ENCODE peak calls at places on chromosome 16, in four cellular contexts. One of them, this sample, is unnamed.

GRCh38 chr16:77273815-77274214 is 74.6 kb downstream of the SYCE1L start:
- DNase-seq in left lung: no peak
- DNase-seq in ovary: no peak
- DNase-seq in body of pancreas: no peak
- DNase-seq in this sample: no peak

GRCh38 chr16:5851583-5851982 is 754.0 kb upstream of the EEF2KMT start:
- DNase-seq in left lung: no peak
- DNase-seq in ovary: no peak
- DNase-seq in body of pancreas: no peak
- DNase-seq in this sample: no peak

GRCh38 chr16:88405325-88406060 is 22.7 kb downstream of the ZNF469 start:
- DNase-seq in left lung: no peak
- DNase-seq in ovary: no peak
- DNase-seq in body of pancreas: no peak
- DNase-seq in this sample: no peak

GRCh38 chr16:29925173-29925804 is 737 bp downstream of the KCTD13 start:
- DNase-seq in left lung: no peak
- DNase-seq in ovary: no peak
- DNase-seq in body of pancreas: no peak
- DNase-seq in this sample: no peak

GRCh38 chr16:50547340-50547865 is 793 bp upstream of the NKD1 start:
- DNase-seq in left lung: peak; percentile 51
- DNase-seq in ovary: peak; percentile 60
- DNase-seq in body of pancreas: peak; percentile 60
- DNase-seq in this sample: peak; percentile 72

GRCh38 chr16:70594569-70594968 is 51.8 kb upstream of the IL34 start:
- DNase-seq in left lung: peak; percentile 77
- DNase-seq in ovary: peak; percentile 45
- DNase-seq in body of pancreas: peak; percentile 54
- DNase-seq in this sample: no peak

GRCh38 chr16:89924298-89924924 is 1.3 kb downstream of the TUBB3 start:
- DNase-seq in left lung: peak; percentile 50
- DNase-seq in ovary: no peak
- DNase-seq in body of pancreas: no peak
- DNase-seq in this sample: peak; percentile 67

GRCh38 chr16:48608452-48608851 is 1.5 kb downstream of the N4BP1 start:
- DNase-seq in left lung: no peak
- DNase-seq in ovary: no peak
- DNase-seq in body of pancreas: no peak
- DNase-seq in this sample: peak; percentile 70

GRCh38 chr16:86824751-86825310 is 246.5 kb downstream of the FOXL1 start:
- DNase-seq in left lung: no peak
- DNase-seq in ovary: no peak
- DNase-seq in body of pancreas: no peak
- DNase-seq in this sample: no peak

GRCh38 chr16:5979905-5980550 is 882.4 kb upstream of the EEF2KMT start:
- DNase-seq in left lung: no peak
- DNase-seq in ovary: no peak
- DNase-seq in body of pancreas: no peak
- DNase-seq in this sample: no peak

GRCh38 chr16:57061084-57061905 is 31.1 kb upstream of the CPNE2 start:
- DNase-seq in left lung: peak; percentile 83
- DNase-seq in ovary: peak; percentile 76
- DNase-seq in body of pancreas: no peak
- DNase-seq in this sample: no peak

GRCh38 chr16:58076514-58076913 is 51.0 kb downstream of the MMP15 start:
- DNase-seq in left lung: no peak
- DNase-seq in ovary: no peak
- DNase-seq in body of pancreas: no peak
- DNase-seq in this sample: no peak

GRCh38 chr16:88019847-88020512 is 68.7 kb downstream of the BANP start:
- DNase-seq in left lung: no peak
- DNase-seq in ovary: no peak
- DNase-seq in body of pancreas: no peak
- DNase-seq in this sample: no peak

GRCh38 chr16:85557083-85557975 is 55.8 kb upstream of the GSE1 start:
- DNase-seq in left lung: no peak
- DNase-seq in ovary: peak; percentile 54
- DNase-seq in body of pancreas: peak; percentile 59
- DNase-seq in this sample: peak; percentile 67

GRCh38 chr16:17578921-17579876 is 108.4 kb upstream of the XYLT1 start:
- DNase-seq in left lung: no peak
- DNase-seq in ovary: peak; percentile 63
- DNase-seq in body of pancreas: peak; percentile 64
- DNase-seq in this sample: peak; percentile 61

GRCh38 chr16:22091721-22092120 is 620 bp upstream of the VWA3A start:
- DNase-seq in left lung: no peak
- DNase-seq in ovary: no peak
- DNase-seq in body of pancreas: no peak
- DNase-seq in this sample: no peak

GRCh38 chr16:25298165-25298872 is 40.7 kb upstream of the ZKSCAN2 start:
- DNase-seq in left lung: no peak
- DNase-seq in ovary: no peak
- DNase-seq in body of pancreas: no peak
- DNase-seq in this sample: no peak

GRCh38 chr16:89256651-89257254 is 39.2 kb downstream of the ZNF778 start:
- DNase-seq in left lung: peak; percentile 65
- DNase-seq in ovary: peak; percentile 72
- DNase-seq in body of pancreas: no peak
- DNase-seq in this sample: peak; percentile 54

GRCh38 chr16:11183035-11183812 is 72.8 kb downstream of the SOCS1 start:
- DNase-seq in left lung: no peak
- DNase-seq in ovary: no peak
- DNase-seq in body of pancreas: no peak
- DNase-seq in this sample: peak; percentile 76

GRCh38 chr16:10828851-10829331 is 10.3 kb upstream of the TVP23A start:
- DNase-seq in left lung: peak; percentile 94
- DNase-seq in ovary: peak; percentile 89
- DNase-seq in body of pancreas: peak; percentile 96
- DNase-seq in this sample: no peak

GRCh38 chr16:61409604-61410003 is 626.6 kb downstream of the CDH8 start:
- DNase-seq in left lung: no peak
- DNase-seq in ovary: no peak
- DNase-seq in body of pancreas: no peak
- DNase-seq in this sample: no peak

GRCh38 chr16:88368036-88368435 is 14.7 kb upstream of the ZNF469 start:
- DNase-seq in left lung: no peak
- DNase-seq in ovary: no peak
- DNase-seq in body of pancreas: no peak
- DNase-seq in this sample: no peak

GRCh38 chr16:67456383-67457140 is 24.4 kb downstream of the ATP6V0D1 start:
- DNase-seq in left lung: peak; percentile 57
- DNase-seq in ovary: peak; percentile 60
- DNase-seq in body of pancreas: peak; percentile 60
- DNase-seq in this sample: no peak
- TF ChIP-seq CTCF in left lung: peak; percentile 25
- TF ChIP-seq CTCF in ovary: no peak
- TF ChIP-seq CTCF in body of pancreas: no peak
- TF ChIP-seq CTCF in this sample: no peak

GRCh38 chr16:27700596-27700995 is 150.7 kb downstream of the KATNIP start:
- DNase-seq in left lung: no peak
- DNase-seq in ovary: no peak
- DNase-seq in body of pancreas: no peak
- DNase-seq in this sample: no peak

GRCh38 chr16:27695161-27695560 is 145.2 kb downstream of the KATNIP start:
- DNase-seq in left lung: no peak
- DNase-seq in ovary: no peak
- DNase-seq in body of pancreas: no peak
- DNase-seq in this sample: no peak

GRCh38 chr16:27699540-27699939 is 149.6 kb downstream of the KATNIP start:
- DNase-seq in left lung: no peak
- DNase-seq in ovary: no peak
- DNase-seq in body of pancreas: no peak
- DNase-seq in this sample: no peak

GRCh38 chr16:27698746-27699145 is 148.8 kb downstream of the KATNIP start:
- DNase-seq in left lung: no peak
- DNase-seq in ovary: no peak
- DNase-seq in body of pancreas: no peak
- DNase-seq in this sample: no peak

DNA sequence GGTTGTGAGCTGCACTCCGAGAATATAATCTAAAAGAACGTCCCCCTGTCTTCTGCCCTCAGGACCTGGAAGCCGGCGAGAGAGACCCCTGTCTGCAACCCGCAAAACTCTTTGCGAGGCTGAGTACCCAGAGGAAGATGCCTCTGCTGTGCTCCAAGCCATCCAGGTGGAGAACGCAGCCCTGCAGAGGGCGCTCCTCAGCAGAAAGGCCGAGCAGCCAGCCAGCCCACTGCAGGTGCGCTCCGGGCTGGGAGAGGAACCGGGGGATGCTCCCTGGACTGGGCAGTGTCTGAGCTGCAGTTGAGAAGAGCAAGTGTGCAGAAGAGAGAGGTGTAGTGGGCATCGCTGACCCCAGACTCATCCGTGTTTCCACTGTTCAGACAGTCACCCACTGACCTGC is 148.3 kb downstream of the KATNIP start:
- DNase-seq in left lung: no peak
- DNase-seq in ovary: no peak
- DNase-seq in body of pancreas: no peak
- DNase-seq in this sample: no peak
- TF ChIP-seq CTCF in left lung: no peak
- TF ChIP-seq CTCF in ovary: no peak
- TF ChIP-seq CTCF in body of pancreas: no peak
- TF ChIP-seq CTCF in this sample: peak; percentile 22

DNA sequence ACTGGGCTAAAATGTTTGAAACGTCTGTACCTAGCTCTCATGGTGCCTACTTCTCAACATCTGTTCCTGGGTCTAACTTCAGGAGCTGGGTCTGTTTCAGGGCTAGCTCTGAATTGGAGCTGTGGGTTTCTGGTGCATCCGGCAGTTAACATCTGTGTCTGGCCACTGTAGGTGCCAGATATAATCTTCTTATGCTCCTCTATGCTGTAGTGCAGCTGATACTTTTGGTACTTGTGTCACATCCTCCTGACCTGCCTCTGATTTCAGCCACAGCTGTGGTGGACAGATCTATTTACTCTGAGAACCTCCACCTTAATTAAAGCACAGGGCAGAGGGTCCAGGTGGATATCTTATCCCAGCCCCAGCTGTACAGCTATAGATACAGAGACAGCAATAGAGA is 496.5 kb upstream of the CDH11 start:
- DNase-seq in left lung: no peak
- DNase-seq in ovary: no peak
- DNase-seq in body of pancreas: no peak
- DNase-seq in this sample: no peak
- TF ChIP-seq CTCF in left lung: no peak
- TF ChIP-seq CTCF in ovary: no peak
- TF ChIP-seq CTCF in body of pancreas: no peak
- TF ChIP-seq CTCF in this sample: no peak

DNA sequence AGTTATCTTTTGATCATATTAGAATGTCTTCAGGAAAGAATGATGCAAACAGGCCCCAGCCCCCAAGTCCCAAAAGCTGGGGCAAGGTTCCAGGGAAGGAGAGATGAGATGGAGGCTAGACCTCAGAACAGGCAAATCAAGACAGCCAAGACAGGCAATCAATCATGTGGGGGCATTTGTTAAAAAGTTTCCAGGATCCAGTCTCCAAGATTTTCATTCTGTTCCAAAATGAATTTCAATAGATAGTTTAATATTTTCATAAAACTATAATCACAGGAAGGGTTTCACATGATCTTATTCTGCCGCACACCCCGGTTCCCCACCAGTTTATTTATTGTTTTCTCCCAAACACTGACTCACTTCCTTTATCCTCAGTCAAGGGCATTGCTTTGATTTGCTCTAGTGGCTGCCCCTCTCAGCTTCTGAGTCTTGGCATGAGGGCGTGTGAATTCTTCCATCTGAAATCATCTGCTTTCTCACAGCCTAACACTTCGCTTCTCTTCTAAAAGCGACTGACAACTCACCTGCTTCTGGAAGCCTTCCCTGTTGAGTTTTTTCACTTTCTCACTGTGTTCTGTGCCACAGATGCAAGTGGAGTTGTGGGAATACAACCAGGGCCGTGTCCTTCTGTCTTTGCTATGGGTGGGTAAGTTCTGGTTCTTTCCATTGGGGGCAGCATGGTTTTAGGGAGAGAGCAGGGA is 12.2 kb upstream of the TERF2 start:
- DNase-seq in left lung: no peak
- DNase-seq in ovary: peak; percentile 72
- DNase-seq in body of pancreas: peak; percentile 56
- DNase-seq in this sample: no peak
- TF ChIP-seq CTCF in left lung: peak; percentile 39
- TF ChIP-seq CTCF in ovary: peak; percentile 28
- TF ChIP-seq CTCF in body of pancreas: peak; percentile 29
- TF ChIP-seq CTCF in this sample: no peak

DNA sequence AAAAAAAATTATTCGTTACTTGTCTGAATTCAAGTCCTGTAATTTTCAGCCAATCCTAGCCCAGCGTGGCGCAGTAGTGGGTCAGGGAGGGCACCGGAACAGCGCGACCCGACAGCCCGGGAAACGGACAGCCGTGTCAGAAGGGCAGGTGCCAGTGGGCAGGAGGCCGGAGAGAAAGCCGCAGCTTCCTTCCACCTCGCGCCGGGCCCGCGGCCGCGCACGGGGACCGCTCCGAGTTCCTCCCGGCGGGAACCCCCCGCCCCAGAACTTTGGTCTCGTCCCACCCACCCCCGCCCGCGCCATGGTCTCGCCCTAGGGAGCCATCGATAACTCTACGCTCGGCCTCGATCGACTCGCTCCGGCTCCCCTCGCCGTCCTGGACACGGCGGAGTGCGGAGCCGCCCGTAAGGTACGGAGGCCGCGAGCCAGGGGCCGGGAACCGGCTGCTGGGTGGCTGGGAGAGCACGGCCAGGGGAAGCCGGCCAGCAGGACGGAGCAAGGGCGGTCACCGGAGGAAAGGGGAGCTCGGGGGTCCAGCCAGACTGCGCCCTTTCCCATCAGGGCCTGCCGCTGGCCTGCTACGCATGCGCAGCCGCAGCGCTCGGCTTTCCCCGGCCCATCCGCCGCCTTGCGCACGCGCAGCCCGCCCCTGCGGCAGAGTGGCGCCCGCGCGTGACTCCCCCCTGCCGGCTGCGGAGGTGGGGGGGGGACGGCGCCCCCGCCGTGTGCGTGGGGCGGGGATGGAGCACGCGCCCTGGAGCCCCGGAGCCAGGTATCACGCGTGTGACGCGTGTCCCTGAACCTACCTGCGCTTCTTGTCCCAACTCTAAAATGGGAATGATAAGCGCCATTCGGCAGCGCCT is at the start of gene MLST8:
- DNase-seq in left lung: peak; percentile 88
- DNase-seq in ovary: peak; percentile 85
- DNase-seq in body of pancreas: peak; percentile 86
- DNase-seq in this sample: peak; percentile 99
- TF ChIP-seq CTCF in left lung: no peak
- TF ChIP-seq CTCF in ovary: no peak
- TF ChIP-seq CTCF in body of pancreas: no peak
- TF ChIP-seq CTCF in this sample: no peak

GRCh38 chr16:589658-590159 is at the start of gene RAB40C:
- DNase-seq in left lung: peak; percentile 100
- DNase-seq in ovary: peak; percentile 99
- DNase-seq in body of pancreas: peak; percentile 99
- DNase-seq in this sample: peak; percentile 100
- TF ChIP-seq CTCF in left lung: no peak
- TF ChIP-seq CTCF in ovary: no peak
- TF ChIP-seq CTCF in body of pancreas: no peak
- TF ChIP-seq CTCF in this sample: no peak